ENCODE peak calls at places on chromosomes 16 and 17, in four cellular contexts. S is neural progenitor cell; T is stimulated activated CD4-positive, alpha-beta T cell treated with anti-CD3 and anti-CD28 coated beads, Interleukin-4, amount 100 ng/mL, for 48 hours; W is HTR-8/SVneo. P is an unnamed sample.

GRCh38 chr17:71472809-71473789 is 647.7 kb upstream of the SOX9 start:
- DNase-seq in T (no peak), S (peak), W (peak), P (peak)

GRCh38 chr17:57311281-57312216 is 55.2 kb downstream of the MSI2 start:
- DNase-seq in T (no peak), S (no peak), W (no peak), P (no peak)

GRCh38 chr16:71421911-71422310 is 19.9 kb downstream of the TLE7 start:
- DNase-seq in S (peak), W (no peak), T (peak), P (peak)

GRCh38 chr16:50316848-50317630 is 50.7 kb downstream of the ADCY7 start:
- DNase-seq in S (no peak), W (no peak), T (no peak), P (no peak)

GRCh38 chr16:14284930-14285541 is 213.9 kb downstream of the MRTFB start:
- DNase-seq in W (peak), S (peak), T (no peak), P (peak)

GRCh38 chr17:63258785-63259184 is 187.3 kb downstream of the CYB561 start:
- DNase-seq in S (no peak), W (no peak), T (no peak), P (no peak)

GRCh38 chr16:15970202-15970601 is 20.8 kb downstream of the ABCC1 start:
- DNase-seq in S (peak), T (no peak), W (no peak), P (peak)

GRCh38 chr17:45675012-45675411 is 109.1 kb upstream of the CRHR1 start:
- DNase-seq in S (no peak), T (no peak), W (no peak), P (no peak)

GRCh38 chr17:37802712-37803416 is 58.0 kb upstream of the HNF1B start:
- DNase-seq in T (no peak), S (no peak), W (no peak), P (no peak)

GRCh38 chr17:17836818-17837379 is at the start of gene SREBF1:
- DNase-seq in T (peak), S (peak), W (peak), P (peak)

GRCh38 chr16:35144212-35144932 is 1685.0 kb downstream of the TP53TG3F start:
- DNase-seq in W (no peak), T (no peak), S (no peak), P (no peak)

GRCh38 chr17:38922538-38923291 is 2.7 kb upstream of the LASP1NB start:
- DNase-seq in W (peak), S (peak), T (no peak), P (peak)

GRCh38 chr17:44219636-44220210 is at the start of gene UBTF:
- DNase-seq in T (peak), W (peak), S (peak), P (peak)

P was measured in iPS-NIHi11.